ENCODE peak calls at places on chromosomes 4 and X, in ten cellular contexts. D is progenitor cell of endocrine pancreas; X is fibroblast of lung; G is neural crest cell; B is activated CD4-positive, alpha-beta T cell treated with anti-CD3 and anti-CD28 coated beads, Interleukin-2, amount 50 U/mL, for 24 hours; L is left colon; Q is NCI-H187 treated with DMSO at 0.1 percent for 48 hours; O is GM06990; C is fibroblast of pulmonary artery; H is endothelial cell. K is an unnamed sample.
A peak's percentile ranks its signal among the peaks of the same experiment; 100 is the strongest.

GRCh38 chr4:113467581-113467980 is 294.0 kb downstream of the CAMK2D start:
- DNase-seq in D (no peak), X (peak; percentile 75), G (no peak), B (no peak), L (no peak), Q (no peak), O (no peak), C (peak; percentile 85), H (no peak), K (peak; percentile 89)

GRCh38 chr4:113462286-113462685 is 299.3 kb downstream of the CAMK2D start:
- DNase-seq in D (no peak), X (no peak), G (no peak), B (no peak), L (no peak), Q (no peak), O (no peak), C (no peak), H (no peak), K (no peak)

GRCh38 chrX:134669378-134670098 is 11.3 kb upstream of the PLAC1 start:
- DNase-seq in D (no peak), X (peak; percentile 93), G (no peak), B (no peak), L (no peak), Q (no peak), O (no peak), C (peak; percentile 90), H (no peak), K (peak; percentile 88)

GRCh38 chr4:108794136-108794535 is 31.3 kb upstream of the ETNPPL start:
- DNase-seq in D (no peak), X (peak; percentile 79), G (no peak), B (no peak), L (no peak), Q (no peak), O (no peak), C (peak; percentile 18), H (no peak), K (peak; percentile 11)

GRCh38 chr4:3250956-3251690 is 2.2 kb downstream of the MSANTD1 start:
- DNase-seq in D (no peak), X (peak; percentile 38), G (no peak), B (no peak), L (peak; percentile 14), Q (peak; percentile 52), O (no peak), C (no peak), H (no peak), K (no peak)

GRCh38 chr4:138573246-138573645 is 331.1 kb upstream of the SLC7A11 start:
- DNase-seq in D (no peak), X (peak; percentile 8), G (no peak), B (no peak), L (no peak), Q (no peak), O (no peak), C (no peak), H (no peak), K (no peak)

GRCh38 chrX:39654183-39654925 is 443.4 kb downstream of the BCOR start:
- DNase-seq in D (no peak), X (no peak), G (no peak), B (no peak), L (no peak), Q (no peak), O (no peak), C (no peak), H (no peak), K (no peak)

GRCh38 chrX:54208531-54208930 is 25.5 kb upstream of the FAM120C start:
- DNase-seq in D (no peak), X (peak; percentile 67), G (no peak), B (no peak), L (no peak), Q (no peak), O (no peak), C (peak; percentile 27), H (no peak), K (no peak)

GRCh38 chr4:55617587-55618197 is 18.4 kb downstream of the NMU start:
- DNase-seq in D (no peak), X (no peak), G (no peak), B (no peak), L (no peak), Q (no peak), O (peak; percentile 25), C (no peak), H (no peak), K (no peak)

GRCh38 chr4:121370729-121371325 is 10.0 kb downstream of the QRFPR start:
- DNase-seq in D (no peak), X (peak; percentile 14), G (peak; percentile 43), B (peak; percentile 20), L (no peak), Q (no peak), O (no peak), C (peak; percentile 64), H (peak; percentile 48), K (peak; percentile 18)

GRCh38 chrX:69535661-69536060 is 31.5 kb downstream of the NALF2 start:
- DNase-seq in D (no peak), X (no peak), G (no peak), B (no peak), L (no peak), Q (no peak), O (no peak), C (no peak), H (no peak), K (no peak)

GRCh38 chrX:71533850-71534515 is 1.1 kb downstream of the OGT start:
- DNase-seq in D (no peak), X (peak; percentile 50), G (peak; percentile 42), B (no peak), L (peak; percentile 38), Q (no peak), O (peak; percentile 57), C (peak; percentile 54), H (peak; percentile 35), K (peak; percentile 64)

GRCh38 chrX:135213200-135213844 is 38.5 kb upstream of the ETDA start:
- DNase-seq in D (no peak), X (no peak), G (no peak), B (peak; percentile 39), L (no peak), Q (no peak), O (no peak), C (no peak), H (no peak), K (no peak)

GRCh38 chr4:54904953-54905352 is 220.4 kb downstream of the KDR start:
- DNase-seq in D (no peak), X (no peak), G (no peak), B (no peak), L (no peak), Q (no peak), O (no peak), C (no peak), H (no peak), K (no peak)

GRCh38 chr4:85092536-85092935 is 126.0 kb upstream of the WDFY3 start:
- DNase-seq in D (no peak), X (no peak), G (no peak), B (no peak), L (no peak), Q (peak; percentile 13), O (no peak), C (no peak), H (no peak), K (no peak)

GRCh38 chr4:8235224-8235623 is 34.3 kb upstream of the HTRA3 start:
- DNase-seq in D (no peak), X (no peak), G (no peak), B (no peak), L (no peak), Q (no peak), O (no peak), C (no peak), H (no peak), K (no peak)

GRCh38 chr4:7876096-7876993 is 63.3 kb downstream of the AFAP1 start:
- DNase-seq in D (no peak), X (peak; percentile 80), G (peak; percentile 8), B (no peak), L (no peak), Q (no peak), O (no peak), C (peak; percentile 70), H (peak; percentile 21), K (peak; percentile 25)

GRCh38 chr4:89878611-89879010 is 16.0 kb upstream of the MMRN1 start:
- DNase-seq in D (no peak), X (no peak), G (no peak), B (no peak), L (no peak), Q (no peak), O (no peak), C (peak; percentile 11), H (no peak), K (peak; percentile 31)

GRCh38 chrX:110210417-110211139 is 107.3 kb downstream of the AMMECR1 start:
- DNase-seq in D (no peak), X (peak; percentile 85), G (no peak), B (no peak), L (no peak), Q (no peak), O (no peak), C (peak; percentile 73), H (no peak), K (peak; percentile 81)

GRCh38 chr4:108141213-108142045 is 27.3 kb downstream of the LEF1 start:
- DNase-seq in D (no peak), X (peak; percentile 7), G (peak; percentile 30), B (no peak), L (no peak), Q (no peak), O (no peak), C (no peak), H (no peak), K (peak; percentile 11)

GRCh38 chrX:112967341-112967740 is 126.7 kb upstream of the AMOT start:
- DNase-seq in D (no peak), X (peak; percentile 78), G (no peak), B (no peak), L (no peak), Q (no peak), O (no peak), C (peak; percentile 0), H (no peak), K (peak; percentile 4)

GRCh38 chr4:1871471-1872021 is 353 bp downstream of the NSD2 start:
- DNase-seq in D (peak; percentile 39), X (peak; percentile 30), G (peak; percentile 47), B (no peak), L (no peak), Q (no peak), O (peak; percentile 59), C (no peak), H (no peak), K (no peak)

GRCh38 chrX:15056044-15056443 is 182.8 kb downstream of the MOSPD2 start:
- DNase-seq in D (no peak), X (no peak), G (no peak), B (no peak), L (no peak), Q (no peak), O (no peak), C (no peak), H (no peak), K (no peak)

GRCh38 chr4:10186228-10187214 is 69.9 kb upstream of the WDR1 start:
- DNase-seq in D (no peak), X (no peak), G (no peak), B (no peak), L (no peak), Q (no peak), O (no peak), C (peak; percentile 49), H (no peak), K (no peak)

GRCh38 chrX:133838761-133839676 is 146.4 kb downstream of the GPC3 start:
- DNase-seq in D (peak; percentile 43), X (peak; percentile 14), G (peak; percentile 70), B (peak; percentile 3), L (no peak), Q (no peak), O (no peak), C (peak; percentile 50), H (peak; percentile 64), K (peak; percentile 1)

GRCh38 chrX:136847874-136848273 is 32.7 kb downstream of the RBMX start:
- DNase-seq in D (no peak), X (peak; percentile 75), G (no peak), B (no peak), L (no peak), Q (no peak), O (no peak), C (no peak), H (no peak), K (no peak)

GRCh38 chr4:169015237-169015636 is 5.2 kb upstream of the CBR4 start:
- DNase-seq in D (no peak), X (no peak), G (no peak), B (no peak), L (no peak), Q (no peak), O (no peak), C (no peak), H (no peak), K (no peak)

GRCh38 chrX:100748133-100748532 is 16.2 kb upstream of the SYTL4 start:
- DNase-seq in D (no peak), X (no peak), G (no peak), B (no peak), L (no peak), Q (no peak), O (no peak), C (no peak), H (no peak), K (no peak)

K was measured in fibroblast of gingiva.